ENCODE peak calls at places on chromosomes 6 and 20, in seven cellular contexts. F, W, H, V, P, O and T are unnamed samples.

GRCh38 chr20:12058201-12058600 is 140.5 kb downstream of the BTBD3 start:
- DNase-seq in F (no peak), W (peak; percentile 15), H (no peak), V (no peak), P (no peak), O (no peak), T (no peak)

GRCh38 chr6:53033764-53034163 is 31.4 kb upstream of the FBXO9 start:
- DNase-seq in F (peak; percentile 60), W (peak; percentile 64), H (no peak), V (no peak), P (peak; percentile 88), O (no peak), T (no peak)

GRCh38 chr6:25311251-25311910 is 32.2 kb downstream of the CARMIL1 start:
- DNase-seq in F (peak; percentile 30), W (peak; percentile 79), H (no peak), V (no peak), P (peak; percentile 62), O (no peak), T (no peak)

GRCh38 chr20:61146006-61146405 is 106.1 kb upstream of the CDH4 start:
- DNase-seq in F (no peak), W (no peak), H (no peak), V (no peak), P (no peak), O (no peak), T (no peak)

GRCh38 chr20:36550797-36551299 is 9.5 kb downstream of the MYL9 start:
- DNase-seq in F (peak; percentile 37), W (no peak), H (no peak), V (no peak), P (peak; percentile 17), O (no peak), T (no peak)

GRCh38 chr6:154466139-154466538 is 44.3 kb downstream of the CNKSR3 start:
- DNase-seq in F (no peak), W (no peak), H (no peak), V (no peak), P (no peak), O (no peak), T (no peak)

GRCh38 chr6:2858678-2859324 is 17.1 kb upstream of the SERPINB1 start:
- DNase-seq in F (no peak), W (peak; percentile 56), H (peak; percentile 49), V (no peak), P (no peak), O (no peak), T (no peak)

GRCh38 chr6:147849401-147849800 is 340.9 kb downstream of the SAMD5 start:
- DNase-seq in F (no peak), W (no peak), H (no peak), V (no peak), P (no peak), O (no peak), T (no peak)

GRCh38 chr6:49915035-49915434 is 48.7 kb upstream of the CRISP1 start:
- DNase-seq in F (no peak), W (no peak), H (no peak), V (no peak), P (no peak), O (no peak), T (no peak)

GRCh38 chr6:119957195-119957594 is 607.6 kb upstream of the MAN1A1 start:
- DNase-seq in F (no peak), W (no peak), H (no peak), V (peak; percentile 76), P (no peak), O (no peak), T (no peak)